ENCODE peak calls at places on chromosomes 12 and 14, in seven cellular contexts. One of them, this sample, is unnamed.
A peak's percentile ranks its signal among the peaks of the same experiment; 100 is the strongest.

GRCh38 chr14:36315159-36315853 is 5.1 kb downstream of the MBIP start:
- DNase-seq in K562: no peak
- DNase-seq in A549: no peak
- DNase-seq in WTC11: no peak
- DNase-seq in endothelial cell of umbilical vein: no peak
- DNase-seq in SK-N-SH: no peak
- DNase-seq in NB4: no peak
- DNase-seq in this sample: no peak

GRCh38 chr14:94303111-94303510 is 10.0 kb upstream of the SERPINA10 start:
- DNase-seq in K562: no peak
- DNase-seq in A549: no peak
- DNase-seq in WTC11: no peak
- DNase-seq in endothelial cell of umbilical vein: no peak
- DNase-seq in SK-N-SH: no peak
- DNase-seq in NB4: no peak
- DNase-seq in this sample: no peak

GRCh38 chr12:61554268-61555008 is 705.8 kb upstream of the USP15 start:
- DNase-seq in K562: no peak
- DNase-seq in A549: no peak
- DNase-seq in WTC11: no peak
- DNase-seq in endothelial cell of umbilical vein: no peak
- DNase-seq in SK-N-SH: no peak
- DNase-seq in NB4: no peak
- DNase-seq in this sample: no peak

GRCh38 chr12:104570174-104570907 is 113.6 kb downstream of the CHST11 start:
- DNase-seq in K562: no peak
- DNase-seq in A549: no peak
- DNase-seq in WTC11: no peak
- DNase-seq in endothelial cell of umbilical vein: no peak
- DNase-seq in SK-N-SH: no peak
- DNase-seq in NB4: peak; percentile 89
- DNase-seq in this sample: no peak

GRCh38 chr12:68612245-68612644 is 1.5 kb downstream of the RAP1B start:
- DNase-seq in K562: peak; percentile 58
- DNase-seq in A549: no peak
- DNase-seq in WTC11: no peak
- DNase-seq in endothelial cell of umbilical vein: peak; percentile 55
- DNase-seq in SK-N-SH: no peak
- DNase-seq in NB4: peak; percentile 32
- DNase-seq in this sample: no peak

GRCh38 chr12:72282721-72283120 is 10.6 kb downstream of the TRHDE start:
- DNase-seq in K562: no peak
- DNase-seq in A549: no peak
- DNase-seq in WTC11: no peak
- DNase-seq in endothelial cell of umbilical vein: no peak
- DNase-seq in SK-N-SH: no peak
- DNase-seq in NB4: no peak
- DNase-seq in this sample: no peak

GRCh38 chr12:103928736-103929050 is 1.5 kb upstream of the HSP90B1 start:
- DNase-seq in K562: no peak
- DNase-seq in A549: no peak
- DNase-seq in WTC11: no peak
- DNase-seq in endothelial cell of umbilical vein: no peak
- DNase-seq in SK-N-SH: no peak
- DNase-seq in NB4: peak; percentile 82
- DNase-seq in this sample: no peak

GRCh38 chr12:15015121-15015520 is 42.3 kb downstream of the PDE6H start:
- DNase-seq in K562: no peak
- DNase-seq in A549: no peak
- DNase-seq in WTC11: no peak
- DNase-seq in endothelial cell of umbilical vein: no peak
- DNase-seq in SK-N-SH: no peak
- DNase-seq in NB4: no peak
- DNase-seq in this sample: no peak

GRCh38 chr12:7130791-7131501 is 775 bp downstream of the CLSTN3 start:
- DNase-seq in K562: peak; percentile 35
- DNase-seq in A549: no peak
- DNase-seq in WTC11: peak; percentile 76
- DNase-seq in endothelial cell of umbilical vein: peak; percentile 20
- DNase-seq in SK-N-SH: peak; percentile 78
- DNase-seq in NB4: peak; percentile 49
- DNase-seq in this sample: no peak

GRCh38 chr12:22856120-22856699 is 231.2 kb downstream of the ETNK1 start:
- DNase-seq in K562: peak; percentile 12
- DNase-seq in A549: peak; percentile 49
- DNase-seq in WTC11: no peak
- DNase-seq in endothelial cell of umbilical vein: peak; percentile 42
- DNase-seq in SK-N-SH: peak; percentile 37
- DNase-seq in NB4: peak; percentile 65
- DNase-seq in this sample: peak; percentile 7

GRCh38 chr14:23143911-23144310 is 24.9 kb upstream of the CEBPE start:
- DNase-seq in K562: no peak
- DNase-seq in A549: no peak
- DNase-seq in WTC11: no peak
- DNase-seq in endothelial cell of umbilical vein: no peak
- DNase-seq in SK-N-SH: no peak
- DNase-seq in NB4: no peak
- DNase-seq in this sample: no peak

GRCh38 chr12:104083769-104084475 is 19.6 kb downstream of the HCFC2 start:
- DNase-seq in K562: no peak
- DNase-seq in A549: no peak
- DNase-seq in WTC11: no peak
- DNase-seq in endothelial cell of umbilical vein: no peak
- DNase-seq in SK-N-SH: no peak
- DNase-seq in NB4: no peak
- DNase-seq in this sample: no peak

GRCh38 chr14:101906645-101907044 is 57.7 kb upstream of the DYNC1H1 start:
- DNase-seq in K562: no peak
- DNase-seq in A549: no peak
- DNase-seq in WTC11: no peak
- DNase-seq in endothelial cell of umbilical vein: no peak
- DNase-seq in SK-N-SH: no peak
- DNase-seq in NB4: no peak
- DNase-seq in this sample: no peak

GRCh38 chr12:116368196-116369194 is 91.0 kb upstream of the MED13L start:
- DNase-seq in K562: no peak
- DNase-seq in A549: peak; percentile 99
- DNase-seq in WTC11: no peak
- DNase-seq in endothelial cell of umbilical vein: no peak
- DNase-seq in SK-N-SH: no peak
- DNase-seq in NB4: no peak
- DNase-seq in this sample: no peak

GRCh38 chr14:95255487-95255886 is 64.2 kb downstream of the CLMN start:
- DNase-seq in K562: peak; percentile 16
- DNase-seq in A549: peak; percentile 83
- DNase-seq in WTC11: peak; percentile 80
- DNase-seq in endothelial cell of umbilical vein: peak; percentile 61
- DNase-seq in SK-N-SH: no peak
- DNase-seq in NB4: peak; percentile 81
- DNase-seq in this sample: peak; percentile 38

GRCh38 chr12:117854339-117855012 is 114.3 kb downstream of the KSR2 start:
- DNase-seq in K562: peak; percentile 79
- DNase-seq in A549: peak; percentile 84
- DNase-seq in WTC11: peak; percentile 86
- DNase-seq in endothelial cell of umbilical vein: peak; percentile 52
- DNase-seq in SK-N-SH: peak; percentile 75
- DNase-seq in NB4: peak; percentile 84
- DNase-seq in this sample: no peak

GRCh38 chr12:117861691-117862090 is 107.1 kb downstream of the KSR2 start:
- DNase-seq in K562: no peak
- DNase-seq in A549: no peak
- DNase-seq in WTC11: no peak
- DNase-seq in endothelial cell of umbilical vein: no peak
- DNase-seq in SK-N-SH: no peak
- DNase-seq in NB4: no peak
- DNase-seq in this sample: no peak

GRCh38 chr12:117855165-117855564 is 113.6 kb downstream of the KSR2 start:
- DNase-seq in K562: no peak
- DNase-seq in A549: no peak
- DNase-seq in WTC11: no peak
- DNase-seq in endothelial cell of umbilical vein: no peak
- DNase-seq in SK-N-SH: no peak
- DNase-seq in NB4: no peak
- DNase-seq in this sample: no peak

GRCh38 chr12:117860111-117860510 is 108.7 kb downstream of the KSR2 start:
- DNase-seq in K562: no peak
- DNase-seq in A549: no peak
- DNase-seq in WTC11: no peak
- DNase-seq in endothelial cell of umbilical vein: no peak
- DNase-seq in SK-N-SH: no peak
- DNase-seq in NB4: no peak
- DNase-seq in this sample: no peak

GRCh38 chr12:117857632-117858274 is 111.0 kb downstream of the KSR2 start:
- DNase-seq in K562: peak; percentile 72
- DNase-seq in A549: peak; percentile 79
- DNase-seq in WTC11: peak; percentile 83
- DNase-seq in endothelial cell of umbilical vein: peak; percentile 58
- DNase-seq in SK-N-SH: peak; percentile 71
- DNase-seq in NB4: peak; percentile 64
- DNase-seq in this sample: no peak
- TF ChIP-seq MAX in K562: no peak
- TF ChIP-seq MAX in A549: no peak
- TF ChIP-seq MAX in WTC11: no peak
- TF ChIP-seq MAX in endothelial cell of umbilical vein: no peak
- TF ChIP-seq MAX in SK-N-SH: no peak
- TF ChIP-seq MAX in NB4: no peak
- TF ChIP-seq MAX in this sample: no peak

DNA sequence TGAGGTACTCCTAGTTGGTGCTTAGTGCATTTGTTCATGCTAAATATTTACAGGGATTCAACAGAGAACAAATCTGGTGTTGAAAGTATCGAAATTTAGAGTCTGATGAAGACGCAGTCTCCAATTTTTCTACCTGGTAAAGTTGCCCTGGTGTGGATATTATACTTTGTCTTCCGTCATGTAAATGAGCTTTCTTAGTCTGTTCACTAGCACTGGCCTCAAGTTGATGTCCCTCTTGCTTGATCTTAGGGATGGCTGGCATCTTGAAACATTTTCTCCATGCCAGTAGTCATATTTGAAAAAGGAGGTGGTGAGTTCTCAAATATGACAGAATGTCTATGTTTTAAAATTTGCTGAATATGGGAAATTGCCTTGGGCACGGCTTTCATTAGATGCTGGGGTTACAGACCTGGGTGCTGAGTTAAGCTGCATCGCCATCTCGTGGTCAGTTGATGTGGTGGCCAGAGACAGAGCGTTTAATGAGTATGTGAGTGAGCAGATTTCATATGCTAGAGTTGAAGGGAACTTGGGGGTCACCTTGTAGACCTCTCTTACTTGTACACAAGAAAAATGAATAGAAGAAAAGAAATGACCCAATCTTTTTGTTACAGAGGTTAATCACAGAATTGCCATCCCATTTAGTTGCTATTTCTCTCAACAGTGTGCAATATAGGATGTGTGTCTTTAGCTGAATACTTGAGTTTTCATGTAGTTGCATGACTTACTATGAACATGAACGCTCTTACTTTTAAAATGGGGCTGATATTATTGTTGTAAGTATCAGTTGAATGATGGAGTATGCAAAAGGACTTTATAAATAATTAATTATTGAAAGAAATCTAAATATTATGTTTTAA is 172.8 kb upstream of the DCN start:
- DNase-seq in K562: peak; percentile 41
- DNase-seq in A549: peak; percentile 71
- DNase-seq in WTC11: peak; percentile 59
- DNase-seq in endothelial cell of umbilical vein: peak; percentile 75
- DNase-seq in SK-N-SH: peak; percentile 45
- DNase-seq in NB4: peak; percentile 72
- DNase-seq in this sample: peak; percentile 69
- TF ChIP-seq MAX in K562: no peak
- TF ChIP-seq MAX in A549: no peak
- TF ChIP-seq MAX in WTC11: no peak
- TF ChIP-seq MAX in endothelial cell of umbilical vein: no peak
- TF ChIP-seq MAX in SK-N-SH: no peak
- TF ChIP-seq MAX in NB4: no peak
- TF ChIP-seq MAX in this sample: no peak

GRCh38 chr14:61099221-61099835 is 118.3 kb downstream of the SLC38A6 start:
- DNase-seq in K562: no peak
- DNase-seq in A549: no peak
- DNase-seq in WTC11: no peak
- DNase-seq in endothelial cell of umbilical vein: no peak
- DNase-seq in SK-N-SH: no peak
- DNase-seq in NB4: no peak
- DNase-seq in this sample: no peak

GRCh38 chr14:61104358-61104757 is 123.3 kb downstream of the SLC38A6 start:
- DNase-seq in K562: no peak
- DNase-seq in A549: no peak
- DNase-seq in WTC11: no peak
- DNase-seq in endothelial cell of umbilical vein: no peak
- DNase-seq in SK-N-SH: no peak
- DNase-seq in NB4: peak; percentile 54
- DNase-seq in this sample: no peak

GRCh38 chr14:61103541-61104339 is 122.7 kb downstream of the SLC38A6 start:
- DNase-seq in K562: peak; percentile 77
- DNase-seq in A549: peak; percentile 92
- DNase-seq in WTC11: no peak
- DNase-seq in endothelial cell of umbilical vein: peak; percentile 94
- DNase-seq in SK-N-SH: peak; percentile 28
- DNase-seq in NB4: peak; percentile 83
- DNase-seq in this sample: peak; percentile 76

GRCh38 chr14:61101803-61102548 is 120.9 kb downstream of the SLC38A6 start:
- DNase-seq in K562: no peak
- DNase-seq in A549: peak; percentile 38
- DNase-seq in WTC11: peak; percentile 34
- DNase-seq in endothelial cell of umbilical vein: peak; percentile 93
- DNase-seq in SK-N-SH: no peak
- DNase-seq in NB4: peak; percentile 77
- DNase-seq in this sample: no peak

GRCh38 chr14:61102549-61103466 is 121.8 kb downstream of the SLC38A6 start:
- DNase-seq in K562: no peak
- DNase-seq in A549: peak; percentile 85
- DNase-seq in WTC11: no peak
- DNase-seq in endothelial cell of umbilical vein: no peak
- DNase-seq in SK-N-SH: no peak
- DNase-seq in NB4: no peak
- DNase-seq in this sample: no peak
- TF ChIP-seq MAX in K562: no peak
- TF ChIP-seq MAX in A549: peak; percentile 53
- TF ChIP-seq MAX in WTC11: no peak
- TF ChIP-seq MAX in endothelial cell of umbilical vein: no peak
- TF ChIP-seq MAX in SK-N-SH: no peak
- TF ChIP-seq MAX in NB4: no peak
- TF ChIP-seq MAX in this sample: no peak

DNA sequence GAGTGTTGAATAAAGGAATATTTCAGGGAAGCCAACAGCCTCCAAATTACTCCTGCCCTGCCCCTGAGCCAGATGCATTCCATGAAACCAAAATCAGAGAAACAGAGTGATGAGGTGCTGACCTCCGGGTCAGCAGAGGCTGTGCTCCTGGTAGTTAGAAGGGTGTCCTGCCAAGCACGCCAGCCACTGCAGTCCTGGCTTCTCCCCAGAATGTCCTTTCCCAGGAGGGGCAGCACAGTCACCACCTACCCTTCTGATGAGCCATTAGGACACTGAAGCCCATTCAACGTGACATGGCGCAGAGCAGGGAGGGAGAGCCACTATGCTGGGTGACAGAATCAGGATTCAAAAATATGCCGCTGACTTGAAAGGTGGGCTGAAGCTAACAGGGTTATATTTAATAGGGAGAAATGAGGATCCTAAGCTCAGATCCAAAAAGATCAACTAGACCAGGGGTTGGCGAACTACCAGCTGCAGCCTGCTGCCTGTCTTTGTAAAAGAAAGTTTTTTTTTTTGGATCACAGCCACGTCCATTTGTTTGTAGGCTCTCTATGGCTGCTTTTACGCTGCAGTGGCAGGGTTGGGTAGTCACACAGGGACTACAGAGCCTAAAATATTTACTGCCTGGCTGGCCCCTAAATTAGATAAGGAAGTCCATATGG is 34.5 kb upstream of the PLEK2 start:
- DNase-seq in K562: no peak
- DNase-seq in A549: no peak
- DNase-seq in WTC11: no peak
- DNase-seq in endothelial cell of umbilical vein: no peak
- DNase-seq in SK-N-SH: no peak
- DNase-seq in NB4: no peak
- DNase-seq in this sample: no peak
- TF ChIP-seq MAX in K562: no peak
- TF ChIP-seq MAX in A549: no peak
- TF ChIP-seq MAX in WTC11: no peak
- TF ChIP-seq MAX in endothelial cell of umbilical vein: no peak
- TF ChIP-seq MAX in SK-N-SH: no peak
- TF ChIP-seq MAX in NB4: no peak
- TF ChIP-seq MAX in this sample: no peak